ENCODE peak calls at places on chromosome 6, in five cellular contexts. R, Q, G, S and V are unnamed samples.

GRCh38 chr6:87241304-87241703 is 81.1 kb upstream of the SMIM8 start:
- DNase-seq in R (no peak), Q (no peak), G (no peak), S (no peak), V (no peak)

GRCh38 chr6:47772993-47773392 is 8.8 kb upstream of the OPN5 start:
- DNase-seq in R (no peak), Q (no peak), S (no peak), G (no peak), V (no peak)

GRCh38 chr6:156396068-156396771 is 381.0 kb upstream of the ARID1B start:
- DNase-seq in S (no peak), G (no peak), R (no peak), Q (peak), V (no peak)

GRCh38 chr6:35342258-35343091 is at the start of gene PPARD:
- DNase-seq in G (peak), Q (peak), R (peak), S (peak), V (peak)

GRCh38 chr6:84671188-84671587 is 93.2 kb downstream of the TBX18 start:
- DNase-seq in Q (no peak), R (no peak), S (no peak), G (no peak), V (no peak)

GRCh38 chr6:86913795-86914194 is 23.5 kb upstream of the HTR1E start:
- DNase-seq in S (no peak), G (no peak), R (no peak), Q (no peak), V (no peak)

GRCh38 chr6:139369568-139370046 is 4.8 kb downstream of the CITED2 start:
- DNase-seq in R (no peak), S (no peak), G (peak), Q (peak), V (no peak)

GRCh38 chr6:143536866-143537691 is 25.6 kb upstream of the FUCA2 start:
- DNase-seq in G (peak), Q (no peak), R (peak), S (peak), V (peak)

GRCh38 chr6:158471339-158471738 is 88.6 kb upstream of the TMEM181 start:
- DNase-seq in S (no peak), Q (no peak), G (no peak), R (no peak), V (no peak)

GRCh38 chr6:67369679-67370078 is 1265.4 kb upstream of the ADGRB3 start:
- DNase-seq in Q (no peak), G (no peak), S (no peak), R (no peak), V (no peak)

GRCh38 chr6:2999005-2999620 is 581 bp upstream of the NQO2 start:
- DNase-seq in Q (peak), G (peak), R (peak), S (no peak), V (no peak)

GRCh38 chr6:36755435-36756348 is 58.1 kb downstream of the RAB44 start:
- DNase-seq in S (no peak), R (peak), G (peak), Q (peak), V (peak)

GRCh38 chr6:27608916-27609883 is 136.3 kb upstream of the ZNF184 start:
- DNase-seq in R (no peak), Q (peak), G (peak), S (no peak), V (no peak)

GRCh38 chr6:137734875-137735182 is 132.2 kb upstream of the TNFAIP3 start:
- DNase-seq in R (no peak), Q (no peak), S (no peak), G (no peak), V (no peak)

GRCh38 chr6:35603326-35604202 is 85.2 kb downstream of the FKBP5 start:
- DNase-seq in G (no peak), S (no peak), Q (no peak), R (no peak), V (no peak)

GRCh38 chr6:21559238-21559637 is 34.3 kb upstream of the SOX4 start:
- DNase-seq in G (no peak), Q (no peak), R (no peak), S (no peak), V (no peak)
- H3K27ac ChIP-seq in G (no peak), Q (no peak), R (no peak), S (no peak), V (no peak)

GRCh38 chr6:51678905-51679620 is 408.4 kb downstream of the PKHD1 start:
- DNase-seq in R (no peak), S (peak), Q (no peak), G (no peak), V (no peak)

GRCh38 chr6:51678274-51678673 is 409.1 kb downstream of the PKHD1 start:
- DNase-seq in S (no peak), Q (no peak), G (no peak), R (no peak), V (no peak)

GRCh38 chr6:51684603-51685002 is 402.8 kb downstream of the PKHD1 start:
- DNase-seq in S (no peak), G (no peak), R (no peak), Q (no peak), V (no peak)

GRCh38 chr6:51684038-51684437 is 403.4 kb downstream of the PKHD1 start:
- DNase-seq in Q (no peak), G (no peak), R (no peak), S (no peak), V (no peak)
- TF ChIP-seq CTCF in Q (no peak), G (no peak), R (no peak), S (no peak), V (no peak)

GRCh38 chr6:170031096-170031471 is 259.8 kb downstream of the DLL1 start:
- DNase-seq in G (no peak), S (no peak), Q (no peak), R (peak), V (no peak)

GRCh38 chr6:170032706-170033309 is 258.1 kb downstream of the DLL1 start:
- DNase-seq in S (no peak), Q (no peak), R (no peak), G (no peak), V (no peak)

GRCh38 chr6:170032197-170032596 is 258.7 kb downstream of the DLL1 start:
- DNase-seq in Q (no peak), G (no peak), R (peak), S (no peak), V (no peak)

GRCh38 chr6:170030284-170031095 is 260.4 kb downstream of the DLL1 start:
- DNase-seq in R (no peak), G (no peak), Q (no peak), S (no peak), V (no peak)

DNA sequence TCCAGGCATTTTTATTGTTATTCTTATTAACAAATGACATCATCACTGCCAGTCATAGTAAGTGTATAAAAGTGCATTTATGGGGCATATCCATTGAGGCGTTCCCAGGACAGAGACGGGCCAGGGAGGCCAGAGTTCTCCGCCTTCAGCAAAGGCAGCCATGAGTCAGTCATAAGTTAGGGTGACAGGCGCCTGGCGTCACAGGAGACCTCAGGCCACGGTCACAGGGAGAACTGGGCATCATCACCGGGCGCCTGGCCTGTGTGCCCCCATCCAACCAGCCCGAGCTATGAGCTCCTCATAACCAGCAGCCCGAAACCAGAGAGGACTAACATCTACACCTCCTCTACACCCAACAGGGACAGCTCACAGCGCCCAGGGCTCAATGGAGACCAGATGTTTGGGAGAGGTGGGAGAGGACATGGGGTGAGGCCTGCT is 259.2 kb downstream of the DLL1 start:
- DNase-seq in G (no peak), S (no peak), R (peak), Q (no peak), V (no peak)
- H3K27ac ChIP-seq in G (no peak), S (no peak), R (peak), Q (no peak), V (no peak)

DNA sequence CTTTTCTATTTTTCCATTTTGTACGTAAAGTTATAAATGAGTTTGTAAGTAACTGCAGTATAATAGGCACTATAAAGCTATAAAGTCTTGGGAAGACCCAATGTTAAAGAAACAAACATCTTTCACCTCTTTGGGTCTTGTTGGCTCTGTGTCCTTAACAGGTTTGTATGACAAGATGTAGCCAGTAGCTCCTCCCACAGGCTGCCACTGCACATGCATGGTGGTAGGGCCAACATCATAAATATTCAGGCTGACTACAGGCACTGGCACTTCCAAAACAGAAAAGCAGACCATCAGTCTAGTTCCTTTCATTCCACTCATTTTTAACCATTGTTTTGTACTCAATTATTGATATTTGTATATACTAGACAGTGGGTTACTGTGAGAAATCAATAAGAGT is 59.9 kb downstream of the COL12A1 start:
- DNase-seq in G (no peak), S (no peak), Q (no peak), R (no peak), V (no peak)
- TF ChIP-seq CTCF in G (no peak), S (no peak), Q (no peak), R (no peak), V (no peak)

DNA sequence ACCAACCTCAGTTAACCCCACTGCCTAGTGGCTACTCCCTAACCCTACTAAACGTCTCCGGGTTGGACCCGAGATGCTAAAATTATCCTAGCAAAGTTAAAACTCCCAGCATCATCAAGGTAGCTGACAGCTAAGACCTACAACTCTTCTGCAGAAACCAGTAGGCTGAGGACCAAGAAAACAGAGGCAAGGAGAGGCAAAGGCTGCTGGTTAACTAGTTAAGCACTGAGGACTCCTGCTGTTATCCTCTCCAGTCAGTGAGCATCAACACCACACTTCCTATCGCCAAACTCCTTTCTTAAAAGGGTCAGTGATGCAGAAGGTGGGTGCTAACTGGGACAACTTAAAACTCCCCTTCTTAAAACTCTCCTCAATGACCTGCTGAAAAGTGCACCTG is 1.8 kb downstream of the TRERF1 start:
- DNase-seq in Q (no peak), G (peak), R (no peak), S (no peak), V (no peak)
- H3K27ac ChIP-seq in Q (no peak), G (peak), R (peak), S (peak), V (peak)